ENCODE peak calls at places on chromosomes 12 and 14, in eight cellular contexts. O, U, W, M, J, X, H and F are unnamed samples.

GRCh38 chr12:29752121-29752520 is 31.6 kb downstream of the TMTC1 start:
- DNase-seq in O (no peak), W (no peak), U (peak; percentile 35), H (no peak), J (no peak), X (no peak), M (peak; percentile 64), F (no peak)

GRCh38 chr14:47235619-47236018 is 439.8 kb downstream of the MDGA2 start:
- DNase-seq in W (no peak), H (no peak), M (no peak), J (no peak), X (no peak), U (no peak), O (no peak), F (no peak)

GRCh38 chr12:12896261-12896660 is 4.9 kb downstream of the GPRC5A start:
- DNase-seq in O (no peak), W (no peak), X (no peak), J (no peak), U (peak; percentile 62), H (no peak), M (peak; percentile 70), F (no peak)

GRCh38 chr12:5345534-5345933 is 86.4 kb upstream of the NTF3 start:
- DNase-seq in W (no peak), M (no peak), H (no peak), O (no peak), X (no peak), J (no peak), U (no peak), F (no peak)

GRCh38 chr12:1533205-1533601 is 61.2 kb downstream of the FBXL14 start:
- DNase-seq in J (no peak), W (no peak), O (no peak), X (no peak), U (peak; percentile 27), H (no peak), M (no peak), F (no peak)

GRCh38 chr12:121806556-121807308 is 2.9 kb downstream of the SETD1B start:
- DNase-seq in W (no peak), X (no peak), H (no peak), J (peak; percentile 73), U (no peak), O (no peak), M (no peak), F (no peak)

GRCh38 chr12:114936148-114937099 is 252.4 kb upstream of the TBX3 start:
- DNase-seq in O (no peak), H (no peak), J (no peak), M (peak; percentile 44), W (no peak), U (peak; percentile 77), X (no peak), F (no peak)

GRCh38 chr12:124000111-124000510 is 27.1 kb downstream of the ZNF664 start:
- DNase-seq in O (no peak), W (no peak), M (no peak), H (no peak), U (no peak), X (no peak), J (no peak), F (no peak)

GRCh38 chr12:84463756-84464495 is 448.7 kb downstream of the SLC6A15 start:
- DNase-seq in W (no peak), X (no peak), M (peak; percentile 90), O (no peak), H (no peak), J (no peak), U (peak; percentile 11), F (no peak)

GRCh38 chr12:95723693-95724384 is 66.7 kb downstream of the NTN4 start:
- DNase-seq in W (no peak), J (no peak), O (no peak), X (no peak), M (no peak), U (no peak), H (no peak), F (no peak)

GRCh38 chr12:113062502-113063395 is 6.2 kb downstream of the DTX1 start:
- DNase-seq in W (no peak), M (no peak), U (no peak), O (no peak), J (no peak), H (no peak), X (no peak), F (no peak)

GRCh38 chr12:131352296-131352900 is 358.5 kb upstream of the SFSWAP start:
- DNase-seq in H (no peak), J (no peak), O (no peak), M (no peak), X (no peak), W (no peak), U (no peak), F (no peak)

GRCh38 chr14:95531473-95531872 is 3.4 kb upstream of the GLRX5 start:
- DNase-seq in J (no peak), U (peak; percentile 82), X (no peak), M (peak; percentile 95), H (no peak), O (no peak), W (no peak), F (no peak)

GRCh38 chr12:39736406-39736805 is 116.8 kb upstream of the ABCD2 start:
- DNase-seq in O (no peak), J (no peak), U (no peak), M (no peak), X (no peak), H (no peak), W (no peak), F (no peak)

GRCh38 chr12:117980621-117981020 is 11.8 kb upstream of the KSR2 start:
- DNase-seq in U (no peak), O (no peak), X (no peak), J (no peak), M (no peak), W (no peak), H (no peak), F (no peak)

GRCh38 chr14:35404246-35404495 is 378 bp downstream of the NFKBIA start:
- DNase-seq in H (no peak), W (no peak), U (no peak), J (no peak), O (no peak), M (no peak), X (no peak), F (no peak)
- H3K4me1 ChIP-seq in H (peaks cover 46% of the 10 kb centered on the region), W (peaks cover 18% of the 10 kb centered on the region), U (peaks cover 33% of the 10 kb centered on the region), J (peaks cover 35% of the 10 kb centered on the region), O (peaks cover 51% of the 10 kb centered on the region), M (peaks cover 14% of the 10 kb centered on the region), X (peaks cover 56% of the 10 kb centered on the region), F (peaks cover 58% of the 10 kb centered on the region)

DNA sequence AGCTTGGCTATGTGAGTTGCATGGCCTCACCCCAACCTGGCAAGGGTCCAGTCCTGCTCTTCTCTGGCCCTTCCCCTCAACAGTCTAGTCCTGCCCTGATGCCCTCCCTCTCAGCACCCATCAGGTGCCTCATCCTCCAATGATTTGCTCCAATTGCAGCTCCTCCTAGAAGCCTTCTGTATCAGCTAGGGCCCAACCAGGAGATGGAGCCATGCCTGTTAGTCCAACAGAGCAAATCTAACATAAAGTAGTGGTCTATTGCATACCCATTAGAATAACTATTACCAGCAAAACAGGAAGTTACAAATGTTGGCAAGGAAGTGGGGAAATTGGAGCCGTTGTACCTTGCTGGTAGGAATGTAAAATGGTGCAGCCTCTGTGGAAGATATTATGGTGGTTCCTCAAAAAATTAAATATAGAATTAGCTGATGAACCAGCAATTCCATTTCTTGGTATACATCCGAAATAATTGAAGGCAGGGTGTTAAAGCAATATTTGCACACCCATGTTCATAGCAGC is 163.5 kb downstream of the VRK1 start:
- DNase-seq in J (no peak), O (no peak), W (no peak), X (no peak), U (no peak), M (no peak), H (no peak), F (no peak)
- H3K4me3 ChIP-seq in J (no peak overlapping the region), O (peak overlapping the region; percentile 9), W (no peak overlapping the region), X (no peak overlapping the region), U (no peak overlapping the region), M (no peak overlapping the region), H (no peak overlapping the region), F (no peak overlapping the region)

DNA sequence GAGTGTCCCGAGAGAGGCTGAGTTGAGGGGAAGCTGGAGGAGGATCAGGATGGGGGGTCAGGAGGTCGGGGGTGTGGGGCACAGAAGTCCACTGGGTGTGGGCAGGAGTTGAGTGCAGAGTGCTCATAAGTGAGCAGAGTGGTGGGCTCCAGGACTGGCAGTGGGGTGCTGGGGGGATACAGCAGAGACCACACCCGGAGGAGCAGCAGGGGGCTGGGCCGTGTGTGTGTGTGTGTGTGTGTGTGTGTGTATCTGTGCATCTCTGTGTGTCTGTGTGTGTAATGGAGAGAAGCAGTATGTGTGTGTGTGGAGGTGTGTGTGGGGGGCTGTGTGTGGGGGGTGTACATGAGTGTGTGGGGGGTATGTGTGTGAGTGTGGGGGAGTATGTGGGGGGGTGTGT is 4.9 kb upstream of the NUDT14 start:
- DNase-seq in W (no peak), U (no peak), H (no peak), O (no peak), X (no peak), M (no peak), J (no peak), F (no peak)
- H3K4me1 ChIP-seq in W (no peaks in the 10 kb centered on the region), U (no peaks in the 10 kb centered on the region), H (no peaks in the 10 kb centered on the region), O (peaks cover 13% of the 10 kb centered on the region), X (peaks cover 5% of the 10 kb centered on the region), M (no peaks in the 10 kb centered on the region), J (no peaks in the 10 kb centered on the region), F (peaks cover 12% of the 10 kb centered on the region)

GRCh38 chr14:75015496-75015895 is 12.8 kb downstream of the EIF2B2 start:
- DNase-seq in H (no peak), J (no peak), O (no peak), M (no peak), W (no peak), X (no peak), U (no peak), F (no peak)

GRCh38 chr14:75013290-75013689 is 10.6 kb downstream of the EIF2B2 start:
- DNase-seq in X (no peak), H (no peak), U (no peak), J (no peak), W (no peak), O (no peak), M (no peak), F (no peak)

GRCh38 chr14:75009176-75009575 is 6.5 kb downstream of the EIF2B2 start:
- DNase-seq in H (no peak), O (no peak), W (no peak), J (no peak), X (no peak), M (no peak), U (no peak), F (no peak)

GRCh38 chr14:75010472-75010871 is 7.8 kb downstream of the EIF2B2 start:
- DNase-seq in O (no peak), W (no peak), H (no peak), J (no peak), M (peak; percentile 49), U (no peak), X (no peak), F (no peak)

DNA sequence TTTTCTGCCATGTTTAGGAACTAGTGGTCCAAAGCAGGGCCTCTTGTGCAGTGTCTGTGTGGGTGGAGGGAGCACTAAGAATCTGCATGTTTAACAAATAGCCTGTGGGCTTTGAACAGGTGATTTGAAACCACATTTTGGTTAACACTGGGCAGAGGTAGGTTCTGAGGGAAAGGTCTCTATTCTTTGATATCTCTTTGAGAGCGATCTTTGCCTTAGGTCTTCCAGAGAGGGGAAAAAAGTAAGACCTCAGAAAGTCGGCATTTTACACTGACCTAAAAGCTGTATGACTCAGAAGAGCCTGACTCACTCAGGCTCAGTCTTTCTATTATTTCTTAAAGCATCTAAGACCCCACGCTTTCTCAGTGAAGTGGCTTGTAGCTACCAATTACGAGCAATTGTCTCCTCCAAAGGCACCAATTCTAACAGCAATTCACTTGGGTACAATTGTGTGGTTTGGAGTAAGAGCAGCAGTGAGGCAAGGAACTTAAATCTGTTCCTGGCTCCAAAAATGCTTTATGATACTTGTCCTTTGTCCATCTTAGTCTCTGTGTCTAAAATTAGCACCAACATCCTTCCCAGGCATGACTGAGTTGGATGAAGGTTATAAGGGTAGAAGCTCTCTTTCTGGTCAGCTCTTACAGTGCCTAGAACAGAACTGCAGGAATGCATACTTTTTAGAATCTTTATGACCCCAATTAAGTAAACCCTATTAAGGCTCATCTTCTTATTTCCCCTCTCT is 8.8 kb downstream of the EIF2B2 start:
- DNase-seq in H (no peak), J (no peak), M (peak; percentile 69), X (no peak), W (no peak), U (peak; percentile 73), O (no peak), F (no peak)
- H3K4me3 ChIP-seq in H (no peak overlapping the region), J (no peak overlapping the region), M (no peak overlapping the region), X (no peak overlapping the region), W (no peak overlapping the region), U (peak overlapping the region; percentile 17), O (no peak overlapping the region), F (no peak overlapping the region)